ENCODE peak calls at places on chromosomes 13 and 19, in four cellular contexts. E is brain microvascular endothelial cell, A is WERI-Rb-1, P is heart right ventricle. G is an unnamed sample.

GRCh38 chr19:30685601-30686000 is 313.4 kb downstream of the ZNF536 start:
- DNase-seq in P (no peak), A (no peak), E (no peak), G (no peak)

GRCh38 chr13:30034448-30034795 is 184.0 kb upstream of the UBL3 start:
- DNase-seq in A (no peak), E (no peak), P (no peak), G (no peak)

GRCh38 chr13:84896128-84896527 is 903.1 kb downstream of the SLITRK6 start:
- DNase-seq in P (no peak), E (peak; percentile 27), A (peak; percentile 66), G (peak; percentile 48)

GRCh38 chr13:45063261-45063870 is 56.9 kb upstream of the GTF2F2 start:
- DNase-seq in E (peak; percentile 21), A (no peak), P (no peak), G (peak; percentile 60)

GRCh38 chr19:2461751-2462634 is 5.2 kb upstream of the LMNB2 start:
- DNase-seq in A (no peak), P (peak; percentile 68), E (no peak), G (peak; percentile 50)

GRCh38 chr13:47250141-47250540 is 353.3 kb upstream of the HTR2A start:
- DNase-seq in P (no peak), A (no peak), E (peak; percentile 22), G (no peak)

GRCh38 chr13:32384702-32385101 is 43.2 kb downstream of the N4BP2L1 start:
- DNase-seq in P (no peak), A (no peak), E (no peak), G (no peak)

GRCh38 chr13:73215807-73216206 is 157.0 kb downstream of the KLF5 start:
- DNase-seq in A (no peak), P (no peak), E (peak; percentile 18), G (peak; percentile 58)

GRCh38 chr13:37656247-37656940 is 57.8 kb upstream of the POSTN start:
- DNase-seq in A (no peak), P (no peak), E (peak; percentile 95), G (peak; percentile 99)

GRCh38 chr13:76965759-76966421 is 17.6 kb downstream of the ACOD1 start:
- DNase-seq in A (no peak), P (peak; percentile 50), E (peak; percentile 62), G (peak; percentile 88)

GRCh38 chr19:36151144-36152051 is 849 bp downstream of the COX7A1 start:
- DNase-seq in E (no peak), P (peak; percentile 69), A (no peak), G (no peak)

GRCh38 chr19:48085904-48086864 is 24.4 kb downstream of the PLA2G4C start:
- DNase-seq in P (no peak), A (peak; percentile 58), E (no peak), G (no peak)

GRCh38 chr19:18939922-18940775 is 868 bp downstream of the HOMER3 start:
- DNase-seq in E (no peak), A (peak; percentile 52), P (peak; percentile 39), G (peak; percentile 31)

GRCh38 chr19:45462174-45462573 is 5.6 kb upstream of the FOSB start:
- DNase-seq in E (no peak), A (no peak), P (no peak), G (no peak)

GRCh38 chr19:50778906-50779430 is 8.7 kb downstream of the GPR32 start:
- DNase-seq in E (no peak), P (no peak), A (no peak), G (no peak)

DNA sequence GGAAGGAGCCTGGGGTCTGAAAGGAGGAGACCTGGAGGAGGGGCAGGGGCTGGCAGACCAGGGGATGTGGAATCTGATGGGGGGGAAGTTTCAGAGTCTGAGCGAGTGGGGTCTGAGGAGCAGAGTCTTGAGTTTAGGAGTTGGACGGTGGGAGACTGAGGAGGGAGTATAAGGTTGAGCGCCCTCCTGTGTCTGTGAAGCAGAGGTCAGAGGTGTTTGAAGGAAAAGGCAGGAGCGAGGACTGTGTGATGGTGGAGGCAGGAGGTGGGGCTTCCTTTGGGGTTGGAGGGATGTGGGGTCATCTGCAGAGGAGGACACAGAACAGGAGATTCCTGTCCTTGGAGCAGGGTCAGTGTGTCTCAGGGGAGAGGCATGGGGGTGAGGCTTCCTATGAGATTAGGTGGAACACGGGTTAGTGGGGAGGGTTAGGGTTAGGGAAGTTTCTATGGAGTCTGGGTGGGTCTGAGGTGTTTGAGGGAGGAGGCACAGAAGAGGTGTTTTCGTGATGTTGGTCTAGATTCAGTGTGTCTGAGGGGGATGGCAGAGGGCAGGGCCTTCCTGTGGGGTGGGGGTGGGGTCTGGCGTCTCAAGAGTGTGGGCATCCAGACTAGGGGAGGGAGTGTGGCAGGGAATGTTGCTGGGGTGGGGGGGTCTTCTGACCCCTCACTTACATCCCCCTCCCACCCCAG is 8.3 kb downstream of the RYR1 start:
- DNase-seq in P (no peak), A (peak; percentile 43), E (no peak), G (no peak)
- TF ChIP-seq CTCF in P (no peak), A (peak; percentile 67), E (peak; percentile 7), G (no peak)

DNA sequence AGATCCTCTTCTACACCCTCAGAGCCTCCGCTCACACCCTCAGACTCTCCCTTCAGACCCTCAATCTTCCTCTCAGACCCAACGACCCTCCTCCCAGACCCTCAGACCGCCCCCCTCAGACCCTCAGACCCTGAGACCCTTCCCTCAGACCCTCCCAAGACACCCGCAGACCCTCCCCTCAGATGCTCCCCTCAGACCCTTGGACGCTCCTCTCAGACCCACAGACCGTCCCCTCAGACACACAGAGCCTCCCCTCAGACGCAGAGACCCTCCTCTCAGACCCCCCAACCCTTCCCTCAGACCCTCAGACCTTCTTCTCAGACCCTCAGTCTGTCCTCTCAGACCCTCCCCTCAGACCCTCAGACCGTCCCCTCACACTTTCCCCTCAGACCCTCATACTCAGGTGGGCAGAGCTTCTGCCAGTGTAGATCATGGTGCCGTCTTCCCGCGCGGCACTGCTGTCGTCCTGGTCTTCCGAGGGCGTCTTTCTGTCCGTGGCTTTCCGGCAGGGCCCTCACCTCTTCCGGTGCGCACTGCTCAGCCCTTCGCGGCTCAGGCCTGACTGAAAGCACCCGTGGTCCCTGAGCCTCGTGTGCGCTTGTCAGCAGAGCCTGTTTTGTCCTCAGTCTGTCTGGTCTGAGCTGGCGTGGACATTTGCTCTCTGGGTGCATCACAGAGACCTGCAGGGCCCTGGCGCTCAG is 18.9 kb upstream of the TFDP1 start:
- DNase-seq in P (no peak), A (no peak), E (no peak), G (no peak)
- TF ChIP-seq CTCF in P (no peak), A (no peak), E (no peak), G (no peak)

GRCh38 chr13:102935896-102936321 is 90.1 kb downstream of the ERCC5 start:
- DNase-seq in A (no peak), E (no peak), P (no peak), G (no peak)

GRCh38 chr13:102940770-102941169 is 94.9 kb downstream of the ERCC5 start:
- DNase-seq in E (no peak), P (no peak), A (no peak), G (no peak)

GRCh38 chr13:102945324-102945815 is 99.5 kb downstream of the ERCC5 start:
- DNase-seq in P (no peak), E (no peak), A (no peak), G (no peak)

GRCh38 chr13:102944821-102945220 is 99.0 kb downstream of the ERCC5 start:
- DNase-seq in E (no peak), P (no peak), A (no peak), G (no peak)

GRCh38 chr13:102940143-102940542 is 94.3 kb downstream of the ERCC5 start:
- DNase-seq in P (no peak), A (peak; percentile 47), E (no peak), G (no peak)
- TF ChIP-seq CTCF in P (no peak), A (peak; percentile 49), E (peak; percentile 3), G (no peak)

GRCh38 chr19:13069415-13070369 is 33.0 kb downstream of the LYL1 start:
- DNase-seq in E (no peak), P (no peak), A (no peak), G (no peak)
- TF ChIP-seq CTCF in E (peak; percentile 30), P (no peak), A (no peak), G (no peak)

GRCh38 chr19:57406516-57407123 is 4.3 kb upstream of the ZNF17 start:
- DNase-seq in A (peak; percentile 80), P (peak; percentile 57), E (peak; percentile 39), G (peak; percentile 27)
- TF ChIP-seq CTCF in A (peak; percentile 84), P (peak; percentile 35), E (peak; percentile 85), G (peak; percentile 84)

GRCh38 chr19:32720216-32720935 is 809 bp downstream of the TDRD12 start:
- DNase-seq in A (no peak), E (no peak), P (no peak), G (no peak)

GRCh38 chr19:32717496-32717895 is 2.1 kb upstream of the TDRD12 start:
- DNase-seq in A (no peak), P (no peak), E (no peak), G (no peak)

GRCh38 chr19:32718286-32718685 is 1.3 kb upstream of the TDRD12 start:
- DNase-seq in A (no peak), P (no peak), E (no peak), G (no peak)

GRCh38 chr19:32720936-32721250 is 1.3 kb downstream of the TDRD12 start:
- DNase-seq in E (no peak), P (no peak), A (no peak), G (no peak)

DNA sequence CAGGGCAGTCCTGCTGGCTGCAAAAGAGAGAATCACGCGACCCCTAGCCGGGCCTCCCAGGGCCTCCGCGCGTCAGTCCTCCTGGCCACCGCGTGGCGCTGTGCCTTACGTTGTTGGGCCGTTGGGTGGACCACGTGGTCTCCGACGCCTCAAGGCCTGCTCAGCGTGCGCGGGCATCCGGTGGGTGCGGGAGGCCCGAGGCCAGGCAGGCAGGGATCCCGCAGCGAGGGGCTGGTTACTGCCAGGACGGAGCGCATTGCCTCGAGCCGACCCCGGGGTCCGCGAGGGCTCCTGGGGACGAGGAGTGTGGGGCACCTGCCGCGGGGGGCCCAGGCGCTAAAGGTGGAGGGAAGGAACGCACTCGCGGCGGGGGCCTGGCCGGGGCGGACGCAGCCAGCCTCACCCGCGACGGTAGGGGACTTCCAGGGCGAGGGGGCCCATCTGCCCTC is at the start of gene TDRD12:
- DNase-seq in A (peak; percentile 15), P (peak; percentile 15), E (no peak), G (no peak)
- TF ChIP-seq CTCF in A (peak; percentile 32), P (no peak), E (no peak), G (peak; percentile 32)

GRCh38 chr13:41500501-41500900 is 43.2 kb downstream of the RGCC start:
- DNase-seq in P (no peak), A (no peak), E (no peak), G (no peak)
- TF ChIP-seq CTCF in P (no peak), A (no peak), E (no peak), G (no peak)